ENCODE peak calls at places on chromosomes 11 and 22, in seven cellular contexts. One of them, this sample, is unnamed.

GRCh38 chr11:63212742-63213141 is 30.7 kb downstream of the SLC22A25 start:
- DNase-seq in activated T-helper 9 cell treated with anti-CD3 and anti-CD28 coated beads, Interleukin-2, amount 50 U/mL, for 16 hours: no peak
- DNase-seq in epithelial cell of esophagus: peak; percentile 18
- DNase-seq in fibroblast of mammary gland: peak; percentile 16
- DNase-seq in lower leg skin: no peak
- DNase-seq in neural progenitor cell: peak; percentile 51
- DNase-seq in non-pigmented ciliary epithelial cell: no peak
- DNase-seq in this sample: no peak

GRCh38 chr22:23831261-23831660 is 7.5 kb downstream of the DERL3 start:
- DNase-seq in non-pigmented ciliary epithelial cell: no peak
- DNase-seq in epithelial cell of esophagus: no peak
- DNase-seq in fibroblast of mammary gland: no peak
- DNase-seq in lower leg skin: no peak
- DNase-seq in neural progenitor cell: no peak
- DNase-seq in activated T-helper 9 cell treated with anti-CD3 and anti-CD28 coated beads, Interleukin-2, amount 50 U/mL, for 16 hours: no peak
- DNase-seq in this sample: no peak

GRCh38 chr22:44543781-44544181 is 45.7 kb upstream of the RTL6 start:
- DNase-seq in epithelial cell of esophagus: no peak
- DNase-seq in fibroblast of mammary gland: no peak
- DNase-seq in non-pigmented ciliary epithelial cell: no peak
- DNase-seq in neural progenitor cell: no peak
- DNase-seq in activated T-helper 9 cell treated with anti-CD3 and anti-CD28 coated beads, Interleukin-2, amount 50 U/mL, for 16 hours: no peak
- DNase-seq in lower leg skin: peak; percentile 84
- DNase-seq in this sample: no peak

GRCh38 chr11:43517518-43517917 is 158.8 kb downstream of the TTC17 start:
- DNase-seq in neural progenitor cell: no peak
- DNase-seq in activated T-helper 9 cell treated with anti-CD3 and anti-CD28 coated beads, Interleukin-2, amount 50 U/mL, for 16 hours: no peak
- DNase-seq in non-pigmented ciliary epithelial cell: no peak
- DNase-seq in lower leg skin: no peak
- DNase-seq in fibroblast of mammary gland: peak; percentile 33
- DNase-seq in epithelial cell of esophagus: peak; percentile 21
- DNase-seq in this sample: no peak

GRCh38 chr11:113579292-113579940 is 104.2 kb upstream of the DRD2 start:
- DNase-seq in lower leg skin: no peak
- DNase-seq in activated T-helper 9 cell treated with anti-CD3 and anti-CD28 coated beads, Interleukin-2, amount 50 U/mL, for 16 hours: no peak
- DNase-seq in epithelial cell of esophagus: no peak
- DNase-seq in neural progenitor cell: peak; percentile 50
- DNase-seq in non-pigmented ciliary epithelial cell: no peak
- DNase-seq in fibroblast of mammary gland: no peak
- DNase-seq in this sample: no peak

GRCh38 chr11:46382644-46383403 is 1.4 kb downstream of the MDK start:
- DNase-seq in activated T-helper 9 cell treated with anti-CD3 and anti-CD28 coated beads, Interleukin-2, amount 50 U/mL, for 16 hours: no peak
- DNase-seq in epithelial cell of esophagus: peak; percentile 57
- DNase-seq in lower leg skin: no peak
- DNase-seq in neural progenitor cell: peak; percentile 72
- DNase-seq in fibroblast of mammary gland: peak; percentile 53
- DNase-seq in non-pigmented ciliary epithelial cell: no peak
- DNase-seq in this sample: no peak

GRCh38 chr11:95503047-95503446 is 272.0 kb upstream of the SESN3 start:
- DNase-seq in fibroblast of mammary gland: peak; percentile 91
- DNase-seq in neural progenitor cell: no peak
- DNase-seq in epithelial cell of esophagus: peak; percentile 45
- DNase-seq in lower leg skin: no peak
- DNase-seq in activated T-helper 9 cell treated with anti-CD3 and anti-CD28 coated beads, Interleukin-2, amount 50 U/mL, for 16 hours: no peak
- DNase-seq in non-pigmented ciliary epithelial cell: no peak
- DNase-seq in this sample: no peak

GRCh38 chr11:114571712-114572111 is 12.0 kb upstream of the NXPE1 start:
- DNase-seq in epithelial cell of esophagus: no peak
- DNase-seq in neural progenitor cell: no peak
- DNase-seq in non-pigmented ciliary epithelial cell: no peak
- DNase-seq in activated T-helper 9 cell treated with anti-CD3 and anti-CD28 coated beads, Interleukin-2, amount 50 U/mL, for 16 hours: no peak
- DNase-seq in lower leg skin: no peak
- DNase-seq in fibroblast of mammary gland: no peak
- DNase-seq in this sample: no peak

GRCh38 chr22:41857160-41857859 is 24.4 kb downstream of the SREBF2 start:
- DNase-seq in epithelial cell of esophagus: peak; percentile 94
- DNase-seq in fibroblast of mammary gland: peak; percentile 84
- DNase-seq in activated T-helper 9 cell treated with anti-CD3 and anti-CD28 coated beads, Interleukin-2, amount 50 U/mL, for 16 hours: peak; percentile 67
- DNase-seq in lower leg skin: no peak
- DNase-seq in non-pigmented ciliary epithelial cell: peak; percentile 45
- DNase-seq in neural progenitor cell: peak; percentile 70
- DNase-seq in this sample: no peak

GRCh38 chr22:37457093-37457893 is 28.9 kb downstream of the MFNG start:
- DNase-seq in fibroblast of mammary gland: peak; percentile 56
- DNase-seq in non-pigmented ciliary epithelial cell: no peak
- DNase-seq in lower leg skin: peak; percentile 92
- DNase-seq in neural progenitor cell: peak; percentile 83
- DNase-seq in epithelial cell of esophagus: peak; percentile 74
- DNase-seq in activated T-helper 9 cell treated with anti-CD3 and anti-CD28 coated beads, Interleukin-2, amount 50 U/mL, for 16 hours: peak; percentile 76
- DNase-seq in this sample: peak; percentile 78

GRCh38 chr11:16512163-16512562 is 155.8 kb upstream of the SOX6 start:
- DNase-seq in neural progenitor cell: no peak
- DNase-seq in epithelial cell of esophagus: no peak
- DNase-seq in lower leg skin: no peak
- DNase-seq in non-pigmented ciliary epithelial cell: no peak
- DNase-seq in fibroblast of mammary gland: no peak
- DNase-seq in activated T-helper 9 cell treated with anti-CD3 and anti-CD28 coated beads, Interleukin-2, amount 50 U/mL, for 16 hours: no peak
- DNase-seq in this sample: no peak

GRCh38 chr11:68146704-68147474 is 25.7 kb upstream of the CHKA start:
- DNase-seq in fibroblast of mammary gland: peak; percentile 26
- DNase-seq in lower leg skin: peak; percentile 84
- DNase-seq in epithelial cell of esophagus: peak; percentile 37
- DNase-seq in non-pigmented ciliary epithelial cell: no peak
- DNase-seq in activated T-helper 9 cell treated with anti-CD3 and anti-CD28 coated beads, Interleukin-2, amount 50 U/mL, for 16 hours: no peak
- DNase-seq in neural progenitor cell: no peak
- DNase-seq in this sample: peak; percentile 77

GRCh38 chr11:123041185-123041584 is 20.8 kb downstream of the HSPA8 start:
- DNase-seq in non-pigmented ciliary epithelial cell: no peak
- DNase-seq in activated T-helper 9 cell treated with anti-CD3 and anti-CD28 coated beads, Interleukin-2, amount 50 U/mL, for 16 hours: no peak
- DNase-seq in lower leg skin: no peak
- DNase-seq in neural progenitor cell: no peak
- DNase-seq in fibroblast of mammary gland: no peak
- DNase-seq in epithelial cell of esophagus: no peak
- DNase-seq in this sample: no peak

GRCh38 chr22:20938272-20938671 is 21.1 kb downstream of the CRKL start:
- DNase-seq in lower leg skin: no peak
- DNase-seq in activated T-helper 9 cell treated with anti-CD3 and anti-CD28 coated beads, Interleukin-2, amount 50 U/mL, for 16 hours: no peak
- DNase-seq in fibroblast of mammary gland: no peak
- DNase-seq in epithelial cell of esophagus: no peak
- DNase-seq in neural progenitor cell: no peak
- DNase-seq in non-pigmented ciliary epithelial cell: no peak
- DNase-seq in this sample: no peak

GRCh38 chr11:406796-407650 is 7.8 kb downstream of the SIGIRR start:
- DNase-seq in fibroblast of mammary gland: peak; percentile 72
- DNase-seq in neural progenitor cell: peak; percentile 90
- DNase-seq in activated T-helper 9 cell treated with anti-CD3 and anti-CD28 coated beads, Interleukin-2, amount 50 U/mL, for 16 hours: peak; percentile 84
- DNase-seq in non-pigmented ciliary epithelial cell: no peak
- DNase-seq in lower leg skin: peak; percentile 95
- DNase-seq in epithelial cell of esophagus: peak; percentile 90
- DNase-seq in this sample: peak; percentile 81

GRCh38 chr11:3674189-3674588 is 3.0 kb upstream of the CHRNA10 start:
- DNase-seq in epithelial cell of esophagus: peak; percentile 97
- DNase-seq in fibroblast of mammary gland: peak; percentile 58
- DNase-seq in activated T-helper 9 cell treated with anti-CD3 and anti-CD28 coated beads, Interleukin-2, amount 50 U/mL, for 16 hours: no peak
- DNase-seq in non-pigmented ciliary epithelial cell: peak; percentile 75
- DNase-seq in neural progenitor cell: peak; percentile 10
- DNase-seq in lower leg skin: no peak
- DNase-seq in this sample: no peak

GRCh38 chr11:65072631-65072966 is 11.2 kb downstream of the CDCA5 start:
- DNase-seq in activated T-helper 9 cell treated with anti-CD3 and anti-CD28 coated beads, Interleukin-2, amount 50 U/mL, for 16 hours: no peak
- DNase-seq in non-pigmented ciliary epithelial cell: no peak
- DNase-seq in neural progenitor cell: no peak
- DNase-seq in fibroblast of mammary gland: no peak
- DNase-seq in lower leg skin: no peak
- DNase-seq in epithelial cell of esophagus: no peak
- DNase-seq in this sample: no peak

GRCh38 chr11:40542821-40543220 is 916.6 kb downstream of the LRRC4C start:
- DNase-seq in fibroblast of mammary gland: no peak
- DNase-seq in neural progenitor cell: no peak
- DNase-seq in non-pigmented ciliary epithelial cell: no peak
- DNase-seq in activated T-helper 9 cell treated with anti-CD3 and anti-CD28 coated beads, Interleukin-2, amount 50 U/mL, for 16 hours: no peak
- DNase-seq in epithelial cell of esophagus: no peak
- DNase-seq in lower leg skin: no peak
- DNase-seq in this sample: no peak

GRCh38 chr11:75339685-75340409 is 11.6 kb downstream of the ARRB1 start:
- DNase-seq in activated T-helper 9 cell treated with anti-CD3 and anti-CD28 coated beads, Interleukin-2, amount 50 U/mL, for 16 hours: no peak
- DNase-seq in epithelial cell of esophagus: no peak
- DNase-seq in non-pigmented ciliary epithelial cell: no peak
- DNase-seq in fibroblast of mammary gland: no peak
- DNase-seq in neural progenitor cell: peak; percentile 23
- DNase-seq in lower leg skin: no peak
- DNase-seq in this sample: no peak

GRCh38 chr11:6079463-6079862 is 28.0 kb upstream of the OR56B4 start:
- DNase-seq in neural progenitor cell: no peak
- DNase-seq in lower leg skin: no peak
- DNase-seq in epithelial cell of esophagus: no peak
- DNase-seq in fibroblast of mammary gland: no peak
- DNase-seq in non-pigmented ciliary epithelial cell: no peak
- DNase-seq in activated T-helper 9 cell treated with anti-CD3 and anti-CD28 coated beads, Interleukin-2, amount 50 U/mL, for 16 hours: no peak
- DNase-seq in this sample: no peak

GRCh38 chr11:107413352-107413751 is 44.3 kb downstream of the CWF19L2 start:
- DNase-seq in neural progenitor cell: no peak
- DNase-seq in activated T-helper 9 cell treated with anti-CD3 and anti-CD28 coated beads, Interleukin-2, amount 50 U/mL, for 16 hours: no peak
- DNase-seq in non-pigmented ciliary epithelial cell: no peak
- DNase-seq in epithelial cell of esophagus: no peak
- DNase-seq in lower leg skin: no peak
- DNase-seq in fibroblast of mammary gland: no peak
- DNase-seq in this sample: no peak

GRCh38 chr11:27214713-27215112 is 148.3 kb downstream of the CCDC34 start:
- DNase-seq in neural progenitor cell: no peak
- DNase-seq in epithelial cell of esophagus: no peak
- DNase-seq in fibroblast of mammary gland: no peak
- DNase-seq in non-pigmented ciliary epithelial cell: no peak
- DNase-seq in activated T-helper 9 cell treated with anti-CD3 and anti-CD28 coated beads, Interleukin-2, amount 50 U/mL, for 16 hours: no peak
- DNase-seq in lower leg skin: no peak
- DNase-seq in this sample: no peak

GRCh38 chr22:44261164-44261860 is 51.4 kb downstream of the SHISAL1 start:
- DNase-seq in fibroblast of mammary gland: no peak
- DNase-seq in lower leg skin: peak; percentile 57
- DNase-seq in activated T-helper 9 cell treated with anti-CD3 and anti-CD28 coated beads, Interleukin-2, amount 50 U/mL, for 16 hours: no peak
- DNase-seq in neural progenitor cell: no peak
- DNase-seq in epithelial cell of esophagus: no peak
- DNase-seq in non-pigmented ciliary epithelial cell: no peak
- DNase-seq in this sample: peak; percentile 18

This sample was measured in ureter.